ENCODE peak calls at places on chromosomes 5 and 9, in five cellular contexts. O, A, Q, H and W are unnamed samples.

GRCh38 chr5:79008362-79008761 is 23.3 kb upstream of the ARSB start:
- DNase-seq in O (no peak), Q (no peak), A (no peak), H (peak; percentile 45), W (no peak)

GRCh38 chr9:3708751-3709150 is 182.9 kb upstream of the RFX3 start:
- DNase-seq in Q (no peak), H (no peak), O (no peak), A (no peak), W (no peak)

GRCh38 chr9:7671847-7672246 is 127.7 kb downstream of the DMAC1 start:
- DNase-seq in H (no peak), Q (no peak), A (no peak), O (no peak), W (no peak)

GRCh38 chr9:89171693-89172092 is 6.9 kb downstream of the SHC3 start:
- DNase-seq in A (no peak), Q (no peak), H (no peak), O (no peak), W (no peak)

GRCh38 chr5:151239237-151239861 is 13.6 kb upstream of the GM2A start:
- DNase-seq in A (peak; percentile 74), O (peak; percentile 61), H (peak; percentile 81), Q (peak; percentile 63), W (peak; percentile 78)

GRCh38 chr5:61919920-61920319 is 386.1 kb upstream of the KIF2A start:
- DNase-seq in O (no peak), A (no peak), Q (peak; percentile 36), H (no peak), W (no peak)

GRCh38 chr5:126998201-126998631 is 32.1 kb downstream of the MARCHF3 start:
- DNase-seq in A (peak; percentile 27), Q (no peak), O (no peak), H (no peak), W (no peak)

GRCh38 chr5:109805472-109805871 is 115.7 kb downstream of the MAN2A1 start:
- DNase-seq in A (no peak), Q (no peak), O (peak; percentile 26), H (peak; percentile 11), W (no peak)

GRCh38 chr9:98078895-98079294 is 22.4 kb downstream of the NANS start:
- DNase-seq in O (no peak), Q (no peak), A (no peak), H (no peak), W (no peak)

GRCh38 chr5:16741007-16741406 is 124.2 kb upstream of the RETREG1 start:
- DNase-seq in O (peak; percentile 52), A (no peak), H (peak; percentile 81), Q (no peak), W (no peak)

GRCh38 chr9:107481035-107481434 is 8.5 kb downstream of the KLF4 start:
- DNase-seq in O (no peak), A (no peak), H (no peak), Q (no peak), W (no peak)

GRCh38 chr5:127192836-127193341 is 97.7 kb upstream of the MEGF10 start:
- DNase-seq in H (no peak), Q (no peak), A (no peak), O (no peak), W (no peak)

GRCh38 chr9:116901260-116901659 is 214.2 kb downstream of the TRIM32 start:
- DNase-seq in Q (no peak), H (no peak), A (no peak), O (no peak), W (no peak)

GRCh38 chr5:73433272-73433981 is 15.2 kb downstream of the FOXD1 start:
- DNase-seq in O (no peak), H (no peak), A (no peak), Q (no peak), W (no peak)

GRCh38 chr5:124773291-124774001 is 27.0 kb upstream of the ZNF608 start:
- DNase-seq in O (peak; percentile 67), Q (no peak), H (no peak), A (no peak), W (no peak)

GRCh38 chr5:143426437-143426991 is 23.0 kb upstream of the NR3C1 start:
- DNase-seq in A (no peak), O (no peak), H (no peak), Q (no peak), W (no peak)

GRCh38 chr9:4077499-4078102 is 222.3 kb downstream of the GLIS3 start:
- DNase-seq in A (peak; percentile 42), Q (peak; percentile 76), H (peak; percentile 86), O (peak; percentile 72), W (no peak)

GRCh38 chr5:162801235-162801634 is 636.2 kb upstream of the CCNG1 start:
- DNase-seq in O (no peak), H (no peak), A (no peak), Q (no peak), W (no peak)

GRCh38 chr9:84652496-84653081 is 16.9 kb upstream of the NTRK2 start:
- DNase-seq in O (no peak), Q (no peak), H (no peak), A (no peak), W (no peak)
- TF ChIP-seq CTCF in O (no peak), Q (no peak), H (peak; percentile 13), A (peak; percentile 14), W (no peak)

GRCh38 chr9:120875954-120876841 is 790 bp downstream of the PHF19 start:
- DNase-seq in Q (peak; percentile 91), H (peak; percentile 85), A (peak; percentile 77), O (peak; percentile 70), W (peak; percentile 91)
- TF ChIP-seq CTCF in Q (no peak), H (peak; percentile 17), A (peak; percentile 7), O (no peak), W (no peak)

GRCh38 chr5:13660072-13660471 is 284.4 kb downstream of the DNAH5 start:
- DNase-seq in A (no peak), O (peak; percentile 19), Q (no peak), H (peak; percentile 46), W (no peak)
- TF ChIP-seq CTCF in A (no peak), O (peak; percentile 51), Q (no peak), H (peak; percentile 52), W (no peak)

GRCh38 chr9:29701971-29702370 is 2128.7 kb upstream of the C9orf72 start:
- DNase-seq in A (no peak), O (no peak), H (no peak), Q (no peak), W (no peak)
- TF ChIP-seq CTCF in A (no peak), O (no peak), H (no peak), Q (no peak), W (no peak)

GRCh38 chr5:138922494-138922893 is 47.4 kb upstream of the LRRTM2 start:
- DNase-seq in Q (no peak), H (no peak), A (no peak), O (no peak), W (no peak)
- TF ChIP-seq CTCF in Q (no peak), H (no peak), A (no peak), O (no peak), W (no peak)

DNA sequence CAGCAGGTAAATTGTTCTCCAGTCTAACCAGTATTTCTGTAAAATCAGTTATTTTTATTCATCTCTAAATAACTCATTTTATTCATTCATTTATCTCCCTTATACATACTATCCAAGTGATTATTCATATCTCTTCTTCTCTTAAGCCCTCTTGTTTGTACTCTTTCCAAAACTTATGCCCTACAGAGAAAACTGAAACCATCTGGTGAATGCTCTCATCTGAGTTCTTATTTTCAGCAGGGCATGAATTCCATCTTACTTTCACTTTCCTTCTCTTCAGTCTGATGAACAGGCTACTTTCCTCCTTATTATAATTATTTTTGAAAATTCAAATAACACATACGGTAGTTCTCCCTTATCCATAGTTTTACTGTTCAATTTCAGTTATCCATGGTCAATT is 97.3 kb downstream of the SLC44A1 start:
- DNase-seq in Q (no peak), A (no peak), H (no peak), O (no peak), W (no peak)
- TF ChIP-seq CTCF in Q (no peak), A (no peak), H (no peak), O (no peak), W (no peak)

GRCh38 chr9:130054428-130054786 is 701 bp downstream of the GPR107 start:
- DNase-seq in O (no peak), H (no peak), Q (no peak), A (no peak), W (no peak)

GRCh38 chr9:130053109-130053503 is 600 bp upstream of the GPR107 start:
- DNase-seq in Q (no peak), H (no peak), A (no peak), O (no peak), W (no peak)

GRCh38 chr9:130051855-130052254 is 1.9 kb upstream of the GPR107 start:
- DNase-seq in Q (no peak), H (no peak), O (no peak), A (no peak), W (no peak)

GRCh38 chr9:130053504-130054427 is at the start of gene GPR107:
- DNase-seq in H (peak; percentile 83), O (peak; percentile 89), Q (peak; percentile 82), A (peak; percentile 73), W (peak; percentile 74)

DNA sequence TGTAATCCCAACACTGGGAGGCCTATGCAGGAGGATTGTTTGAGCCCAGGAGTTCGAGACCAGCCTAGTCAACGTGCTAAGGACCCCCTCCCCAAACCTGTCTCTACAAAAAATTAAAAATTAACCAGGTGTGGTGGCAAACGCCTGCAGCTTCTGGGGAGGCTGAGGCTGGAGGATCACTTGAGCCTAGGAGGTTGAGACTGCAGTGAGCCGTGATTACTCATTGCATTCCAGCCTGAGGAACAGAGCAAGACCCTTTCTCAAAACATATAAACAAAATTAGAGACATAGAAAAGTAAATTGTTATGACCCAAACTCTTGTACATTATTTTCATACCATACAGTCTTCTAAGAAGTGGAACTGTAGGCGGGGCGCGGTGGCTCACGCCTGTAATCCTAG is 1.1 kb downstream of the GPR107 start:
- DNase-seq in A (no peak), H (no peak), O (no peak), Q (no peak), W (no peak)
- TF ChIP-seq CTCF in A (no peak), H (no peak), O (no peak), Q (no peak), W (no peak)